ENCODE peak calls at places on chromosome 1, in six cellular contexts. One of them, this sample, is unnamed.

GRCh38 chr1:85576642-85577420 is 3.7 kb upstream of the CCN1 start:
- DNase-seq in breast epithelium: peak
- DNase-seq in tibial nerve: peak
- DNase-seq in HCT116: peak
- DNase-seq in body of pancreas: peak
- DNase-seq in heart left ventricle: peak
- DNase-seq in this sample: no peak

GRCh38 chr1:211493865-211494653 is 2.1 kb upstream of the RD3 start:
- DNase-seq in breast epithelium: no peak
- DNase-seq in heart left ventricle: no peak
- DNase-seq in tibial nerve: no peak
- DNase-seq in body of pancreas: no peak
- DNase-seq in HCT116: no peak
- DNase-seq in this sample: no peak

GRCh38 chr1:6475381-6476133 is 9.6 kb upstream of the TNFRSF25 start:
- DNase-seq in tibial nerve: no peak
- DNase-seq in HCT116: no peak
- DNase-seq in body of pancreas: peak
- DNase-seq in heart left ventricle: peak
- DNase-seq in breast epithelium: no peak
- DNase-seq in this sample: peak

GRCh38 chr1:45522324-45523104 is 830 bp upstream of the PRDX1 start:
- DNase-seq in tibial nerve: no peak
- DNase-seq in body of pancreas: no peak
- DNase-seq in HCT116: peak
- DNase-seq in breast epithelium: no peak
- DNase-seq in heart left ventricle: no peak
- DNase-seq in this sample: no peak

GRCh38 chr1:228977307-228977706 is 242.0 kb downstream of the RHOU start:
- DNase-seq in HCT116: no peak
- DNase-seq in heart left ventricle: no peak
- DNase-seq in body of pancreas: no peak
- DNase-seq in tibial nerve: no peak
- DNase-seq in breast epithelium: no peak
- DNase-seq in this sample: no peak

GRCh38 chr1:94805912-94806311 is 14.2 kb upstream of the SLC44A3 start:
- DNase-seq in tibial nerve: no peak
- DNase-seq in breast epithelium: no peak
- DNase-seq in body of pancreas: peak
- DNase-seq in HCT116: peak
- DNase-seq in heart left ventricle: no peak
- DNase-seq in this sample: peak

GRCh38 chr1:202405928-202406327 is 57.4 kb downstream of the PPP1R12B start:
- DNase-seq in HCT116: no peak
- DNase-seq in body of pancreas: no peak
- DNase-seq in breast epithelium: no peak
- DNase-seq in tibial nerve: no peak
- DNase-seq in heart left ventricle: no peak
- DNase-seq in this sample: no peak

GRCh38 chr1:211326528-211327340 is at the start of gene TRAF5:
- DNase-seq in HCT116: no peak
- DNase-seq in tibial nerve: no peak
- DNase-seq in breast epithelium: no peak
- DNase-seq in body of pancreas: peak
- DNase-seq in heart left ventricle: peak
- DNase-seq in this sample: peak

GRCh38 chr1:201019321-201019977 is 4.1 kb downstream of the KIF21B start:
- DNase-seq in breast epithelium: no peak
- DNase-seq in tibial nerve: no peak
- DNase-seq in HCT116: peak
- DNase-seq in heart left ventricle: peak
- DNase-seq in body of pancreas: no peak
- DNase-seq in this sample: peak

GRCh38 chr1:200925821-200926220 is 31.1 kb downstream of the INAVA start:
- DNase-seq in heart left ventricle: no peak
- DNase-seq in tibial nerve: no peak
- DNase-seq in HCT116: no peak
- DNase-seq in body of pancreas: no peak
- DNase-seq in breast epithelium: no peak
- DNase-seq in this sample: peak

GRCh38 chr1:33634806-33635205 is 162.4 kb downstream of the ZSCAN20 start:
- DNase-seq in heart left ventricle: no peak
- DNase-seq in tibial nerve: no peak
- DNase-seq in breast epithelium: no peak
- DNase-seq in body of pancreas: peak
- DNase-seq in HCT116: peak
- DNase-seq in this sample: no peak

GRCh38 chr1:227948493-227949260 is 945 bp upstream of the WNT9A start:
- DNase-seq in body of pancreas: peak
- DNase-seq in HCT116: no peak
- DNase-seq in tibial nerve: no peak
- DNase-seq in breast epithelium: peak
- DNase-seq in heart left ventricle: no peak
- DNase-seq in this sample: no peak

GRCh38 chr1:147804942-147805723 is 44.7 kb upstream of the GJA5 start:
- DNase-seq in heart left ventricle: no peak
- DNase-seq in body of pancreas: no peak
- DNase-seq in breast epithelium: no peak
- DNase-seq in HCT116: no peak
- DNase-seq in tibial nerve: no peak
- DNase-seq in this sample: no peak

GRCh38 chr1:30318413-30318812 is 405.0 kb downstream of the MATN1 start:
- DNase-seq in HCT116: no peak
- DNase-seq in body of pancreas: no peak
- DNase-seq in breast epithelium: no peak
- DNase-seq in tibial nerve: no peak
- DNase-seq in heart left ventricle: no peak
- DNase-seq in this sample: no peak

GRCh38 chr1:232655746-232656085 is 25.8 kb upstream of the SIPA1L2 start:
- DNase-seq in breast epithelium: no peak
- DNase-seq in tibial nerve: no peak
- DNase-seq in HCT116: no peak
- DNase-seq in body of pancreas: no peak
- DNase-seq in heart left ventricle: no peak
- DNase-seq in this sample: no peak

GRCh38 chr1:190904091-190904695 is 426.5 kb upstream of the BRINP3 start:
- DNase-seq in HCT116: no peak
- DNase-seq in heart left ventricle: no peak
- DNase-seq in tibial nerve: no peak
- DNase-seq in body of pancreas: no peak
- DNase-seq in breast epithelium: no peak
- DNase-seq in this sample: no peak

GRCh38 chr1:91572044-91572443 is 71.4 kb downstream of the CDC7 start:
- DNase-seq in breast epithelium: no peak
- DNase-seq in body of pancreas: no peak
- DNase-seq in HCT116: no peak
- DNase-seq in tibial nerve: no peak
- DNase-seq in heart left ventricle: no peak
- DNase-seq in this sample: no peak

GRCh38 chr1:117633423-117633822 is 27.6 kb downstream of the TENT5C start:
- DNase-seq in heart left ventricle: no peak
- DNase-seq in breast epithelium: no peak
- DNase-seq in tibial nerve: no peak
- DNase-seq in HCT116: no peak
- DNase-seq in body of pancreas: peak
- DNase-seq in this sample: no peak

GRCh38 chr1:158035976-158036583 is 42.6 kb downstream of the KIRREL1 start:
- DNase-seq in tibial nerve: no peak
- DNase-seq in body of pancreas: peak
- DNase-seq in breast epithelium: no peak
- DNase-seq in HCT116: peak
- DNase-seq in heart left ventricle: no peak
- DNase-seq in this sample: no peak

GRCh38 chr1:51234721-51235425 is 1.2 kb upstream of the RNF11 start:
- DNase-seq in body of pancreas: peak
- DNase-seq in tibial nerve: peak
- DNase-seq in breast epithelium: peak
- DNase-seq in heart left ventricle: peak
- DNase-seq in HCT116: no peak
- DNase-seq in this sample: no peak

GRCh38 chr1:206766251-206766856 is 4.2 kb upstream of the IL19 start:
- DNase-seq in body of pancreas: no peak
- DNase-seq in heart left ventricle: peak
- DNase-seq in breast epithelium: no peak
- DNase-seq in HCT116: no peak
- DNase-seq in tibial nerve: no peak
- DNase-seq in this sample: peak

GRCh38 chr1:223712184-223712855 is at the start of gene CAPN2:
- DNase-seq in heart left ventricle: peak
- DNase-seq in HCT116: no peak
- DNase-seq in body of pancreas: peak
- DNase-seq in tibial nerve: peak
- DNase-seq in breast epithelium: peak
- DNase-seq in this sample: no peak

GRCh38 chr1:209634005-209634737 is 18.1 kb downstream of the LAMB3 start:
- DNase-seq in HCT116: no peak
- DNase-seq in breast epithelium: no peak
- DNase-seq in tibial nerve: no peak
- DNase-seq in body of pancreas: no peak
- DNase-seq in heart left ventricle: peak
- DNase-seq in this sample: no peak

GRCh38 chr1:180290265-180291001 is 60.4 kb downstream of the LHX4 start:
- DNase-seq in tibial nerve: no peak
- DNase-seq in heart left ventricle: no peak
- DNase-seq in HCT116: no peak
- DNase-seq in body of pancreas: no peak
- DNase-seq in breast epithelium: no peak
- DNase-seq in this sample: no peak

GRCh38 chr1:117819301-117819700 is 110.1 kb downstream of the GDAP2 start:
- DNase-seq in heart left ventricle: no peak
- DNase-seq in HCT116: no peak
- DNase-seq in breast epithelium: no peak
- DNase-seq in body of pancreas: no peak
- DNase-seq in tibial nerve: no peak
- DNase-seq in this sample: no peak

GRCh38 chr1:78263946-78264345 is 218.2 kb downstream of the GIPC2 start:
- DNase-seq in breast epithelium: no peak
- DNase-seq in body of pancreas: no peak
- DNase-seq in HCT116: no peak
- DNase-seq in tibial nerve: no peak
- DNase-seq in heart left ventricle: no peak
- DNase-seq in this sample: no peak

GRCh38 chr1:211327341-211327921 is 798 bp downstream of the TRAF5 start:
- DNase-seq in HCT116: no peak
- DNase-seq in body of pancreas: peak
- DNase-seq in breast epithelium: no peak
- DNase-seq in tibial nerve: no peak
- DNase-seq in heart left ventricle: peak
- DNase-seq in this sample: peak

GRCh38 chr1:101291562-101292035 is 54.8 kb downstream of the S1PR1 start:
- DNase-seq in HCT116: no peak
- DNase-seq in breast epithelium: no peak
- DNase-seq in body of pancreas: no peak
- DNase-seq in heart left ventricle: no peak
- DNase-seq in tibial nerve: no peak
- DNase-seq in this sample: no peak

GRCh38 chr1:206487970-206488369 is 17.7 kb downstream of the IKBKE start:
- DNase-seq in HCT116: no peak
- DNase-seq in heart left ventricle: no peak
- DNase-seq in breast epithelium: no peak
- DNase-seq in tibial nerve: no peak
- DNase-seq in body of pancreas: no peak
- DNase-seq in this sample: no peak

GRCh38 chr1:23799570-23800395 is 771 bp downstream of the GALE start:
- DNase-seq in body of pancreas: peak
- DNase-seq in breast epithelium: peak
- DNase-seq in HCT116: peak
- DNase-seq in tibial nerve: no peak
- DNase-seq in heart left ventricle: peak
- DNase-seq in this sample: peak
- TF ChIP-seq POLR2A in body of pancreas: peak
- TF ChIP-seq POLR2A in breast epithelium: no peak
- TF ChIP-seq POLR2A in HCT116: peak
- TF ChIP-seq POLR2A in tibial nerve: peak
- TF ChIP-seq POLR2A in heart left ventricle: peak
- TF ChIP-seq POLR2A in this sample: peak

GRCh38 chr1:183710734-183711133 is 57.6 kb upstream of the APOBEC4 start:
- DNase-seq in breast epithelium: no peak
- DNase-seq in tibial nerve: no peak
- DNase-seq in body of pancreas: no peak
- DNase-seq in heart left ventricle: no peak
- DNase-seq in HCT116: no peak
- DNase-seq in this sample: no peak
- TF ChIP-seq POLR2A in breast epithelium: no peak
- TF ChIP-seq POLR2A in tibial nerve: no peak
- TF ChIP-seq POLR2A in body of pancreas: no peak
- TF ChIP-seq POLR2A in heart left ventricle: no peak
- TF ChIP-seq POLR2A in HCT116: no peak
- TF ChIP-seq POLR2A in this sample: no peak

GRCh38 chr1:27321813-27322568 is at the start of gene TMEM222:
- DNase-seq in tibial nerve: peak
- DNase-seq in heart left ventricle: peak
- DNase-seq in HCT116: peak
- DNase-seq in breast epithelium: peak
- DNase-seq in body of pancreas: peak
- DNase-seq in this sample: peak
- TF ChIP-seq POLR2A in tibial nerve: peak
- TF ChIP-seq POLR2A in heart left ventricle: peak
- TF ChIP-seq POLR2A in HCT116: peak
- TF ChIP-seq POLR2A in breast epithelium: peak
- TF ChIP-seq POLR2A in body of pancreas: peak
- TF ChIP-seq POLR2A in this sample: peak

GRCh38 chr1:151680812-151681211 is 35.8 kb downstream of the CELF3 start:
- DNase-seq in body of pancreas: no peak
- DNase-seq in heart left ventricle: no peak
- DNase-seq in breast epithelium: no peak
- DNase-seq in tibial nerve: no peak
- DNase-seq in HCT116: peak
- DNase-seq in this sample: peak
- TF ChIP-seq POLR2A in body of pancreas: no peak
- TF ChIP-seq POLR2A in heart left ventricle: no peak
- TF ChIP-seq POLR2A in breast epithelium: no peak
- TF ChIP-seq POLR2A in tibial nerve: no peak
- TF ChIP-seq POLR2A in HCT116: no peak
- TF ChIP-seq POLR2A in this sample: no peak

DNA sequence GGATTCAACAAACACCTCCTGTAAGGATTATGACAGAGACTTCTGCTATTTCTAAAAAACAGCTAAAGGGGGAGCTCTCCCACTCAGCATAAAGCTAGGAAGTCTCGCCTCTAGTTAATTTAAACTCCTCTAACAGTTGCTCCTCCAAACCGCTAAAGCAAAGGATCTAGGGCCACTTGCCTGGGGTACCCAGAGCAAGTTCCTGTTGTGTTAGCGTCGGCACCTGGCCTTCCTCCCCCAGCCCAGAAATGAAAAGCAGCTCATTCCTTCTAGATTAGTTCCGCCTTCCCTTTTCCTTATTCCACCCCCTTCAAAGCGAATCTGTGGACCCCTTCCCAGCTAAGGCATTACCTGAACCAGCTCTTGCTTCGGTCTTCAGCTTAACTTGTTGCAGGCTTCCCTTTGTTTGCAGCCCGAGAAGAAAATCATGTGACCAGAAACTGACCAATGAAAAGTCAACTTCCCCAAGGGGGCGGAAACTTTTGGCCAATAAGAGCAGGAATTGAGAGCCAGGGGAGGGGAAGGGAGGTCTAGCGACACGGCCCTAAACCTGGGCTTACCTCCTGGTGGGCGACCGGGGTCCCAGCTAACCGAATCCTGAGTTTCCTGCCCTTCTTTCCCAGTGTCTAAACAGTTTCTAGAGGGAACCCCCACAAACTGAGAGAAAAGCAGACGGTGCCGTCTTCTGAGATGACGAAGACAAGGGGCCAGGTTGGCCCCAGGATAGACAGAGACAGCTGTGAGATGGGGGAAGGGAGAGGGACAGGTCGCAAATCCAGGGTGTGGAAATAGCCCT is at the start of gene PBXIP1:
- DNase-seq in breast epithelium: no peak
- DNase-seq in body of pancreas: peak
- DNase-seq in tibial nerve: peak
- DNase-seq in heart left ventricle: peak
- DNase-seq in HCT116: peak
- DNase-seq in this sample: peak
- TF ChIP-seq POLR2A in breast epithelium: no peak
- TF ChIP-seq POLR2A in body of pancreas: peak
- TF ChIP-seq POLR2A in tibial nerve: peak
- TF ChIP-seq POLR2A in heart left ventricle: peak
- TF ChIP-seq POLR2A in HCT116: peak
- TF ChIP-seq POLR2A in this sample: peak